ENCODE peak calls at places on chromosomes 11 and 22, in seven cellular contexts. One of them, this sample, is unnamed.

GRCh38 chr11:61160487-61161189 is 588 bp downstream of the VPS37C start:
- DNase-seq in HS-5: no peak
- DNase-seq in T-helper 2 cell: no peak
- DNase-seq in head of caudate nucleus: peak
- DNase-seq in memory B cell: no peak
- DNase-seq in body of pancreas: no peak
- DNase-seq in ELF-1: peak
- DNase-seq in this sample: no peak

GRCh38 chr11:8309862-8310261 is 46.2 kb upstream of the LMO1 start:
- DNase-seq in HS-5: no peak
- DNase-seq in T-helper 2 cell: no peak
- DNase-seq in head of caudate nucleus: no peak
- DNase-seq in memory B cell: no peak
- DNase-seq in body of pancreas: peak
- DNase-seq in ELF-1: peak
- DNase-seq in this sample: no peak

GRCh38 chr22:35352214-35353111 is 28.4 kb upstream of the HMOX1 start:
- DNase-seq in HS-5: no peak
- DNase-seq in T-helper 2 cell: no peak
- DNase-seq in head of caudate nucleus: peak
- DNase-seq in memory B cell: peak
- DNase-seq in body of pancreas: peak
- DNase-seq in ELF-1: peak
- DNase-seq in this sample: peak

GRCh38 chr11:62556102-62556871 is 9.7 kb upstream of the AHNAK start:
- DNase-seq in HS-5: peak
- DNase-seq in T-helper 2 cell: peak
- DNase-seq in head of caudate nucleus: peak
- DNase-seq in memory B cell: peak
- DNase-seq in body of pancreas: peak
- DNase-seq in ELF-1: peak
- DNase-seq in this sample: no peak

GRCh38 chr11:2384723-2385041 is 7.6 kb downstream of the CD81 start:
- DNase-seq in HS-5: no peak
- DNase-seq in T-helper 2 cell: no peak
- DNase-seq in head of caudate nucleus: no peak
- DNase-seq in memory B cell: no peak
- DNase-seq in body of pancreas: no peak
- DNase-seq in ELF-1: no peak
- DNase-seq in this sample: no peak

GRCh38 chr11:75325713-75326438 is 25.6 kb downstream of the ARRB1 start:
- DNase-seq in HS-5: peak
- DNase-seq in T-helper 2 cell: no peak
- DNase-seq in head of caudate nucleus: peak
- DNase-seq in memory B cell: no peak
- DNase-seq in body of pancreas: peak
- DNase-seq in ELF-1: peak
- DNase-seq in this sample: no peak

GRCh38 chr11:33869511-33870422 is 22.1 kb downstream of the LMO2 start:
- DNase-seq in HS-5: no peak
- DNase-seq in T-helper 2 cell: no peak
- DNase-seq in head of caudate nucleus: peak
- DNase-seq in memory B cell: peak
- DNase-seq in body of pancreas: peak
- DNase-seq in ELF-1: peak
- DNase-seq in this sample: peak

GRCh38 chr22:42959472-42960145 is 55.3 kb downstream of the PACSIN2 start:
- DNase-seq in HS-5: no peak
- DNase-seq in T-helper 2 cell: no peak
- DNase-seq in head of caudate nucleus: no peak
- DNase-seq in memory B cell: no peak
- DNase-seq in body of pancreas: peak
- DNase-seq in ELF-1: peak
- DNase-seq in this sample: no peak

GRCh38 chr22:31481129-31481528 is 8.5 kb downstream of the EIF4ENIF1 start:
- DNase-seq in HS-5: no peak
- DNase-seq in T-helper 2 cell: no peak
- DNase-seq in head of caudate nucleus: no peak
- DNase-seq in memory B cell: no peak
- DNase-seq in body of pancreas: no peak
- DNase-seq in ELF-1: no peak
- DNase-seq in this sample: no peak